ENCODE peak calls at places on chromosomes 3 and 15, in six cellular contexts. N is lower lobe of right lung, M is AG04450, G is tibial nerve, C is OCI-LY7, Z is endothelial cell of umbilical vein. A is an unnamed sample.

GRCh38 chr3:4351164-4351855 is 48.1 kb downstream of the SETMAR start:
- DNase-seq in N (no peak), M (no peak), G (no peak), C (no peak), Z (peak), A (no peak)

GRCh38 chr3:171711461-171711860 is 98.8 kb downstream of the PLD1 start:
- DNase-seq in N (no peak), M (no peak), G (no peak), C (no peak), Z (no peak), A (no peak)

GRCh38 chr3:172106989-172107388 is 67.6 kb downstream of the FNDC3B start:
- DNase-seq in N (peak), M (no peak), G (peak), C (peak), Z (no peak), A (no peak)

GRCh38 chr3:58952128-58952917 is 97.5 kb downstream of the CFAP20DC start:
- DNase-seq in N (no peak), M (no peak), G (no peak), C (no peak), Z (no peak), A (no peak)

GRCh38 chr3:10373686-10374261 is 52.9 kb upstream of the SEC13 start:
- DNase-seq in N (no peak), M (no peak), G (no peak), C (no peak), Z (no peak), A (no peak)

GRCh38 chr15:95994418-95994817 is 336.1 kb upstream of the NR2F2 start:
- DNase-seq in N (no peak), M (peak), G (no peak), C (no peak), Z (no peak), A (no peak)

GRCh38 chr3:53938645-53939044 is 47.0 kb upstream of the SELENOK start:
- DNase-seq in N (no peak), M (no peak), G (peak), C (peak), Z (peak), A (peak)

GRCh38 chr3:133532951-133533350 is 40.5 kb upstream of the CDV3 start:
- DNase-seq in N (no peak), M (peak), G (no peak), C (no peak), Z (no peak), A (no peak)

GRCh38 chr15:99154271-99154670 is 49.4 kb downstream of the SYNM start:
- DNase-seq in N (no peak), M (no peak), G (no peak), C (no peak), Z (peak), A (no peak)

GRCh38 chr3:112074616-112075497 is 11.3 kb upstream of the C3orf52 start:
- DNase-seq in N (peak), M (peak), G (no peak), C (no peak), Z (peak), A (peak)

GRCh38 chr3:150740733-150741496 is 22.1 kb downstream of the SIAH2 start:
- DNase-seq in N (no peak), M (no peak), G (no peak), C (no peak), Z (no peak), A (no peak)

GRCh38 chr3:150741497-150742140 is 21.4 kb downstream of the SIAH2 start:
- DNase-seq in N (no peak), M (no peak), G (no peak), C (no peak), Z (no peak), A (no peak)

GRCh38 chr3:150739200-150739863 is 23.6 kb downstream of the SIAH2 start:
- DNase-seq in N (no peak), M (no peak), G (no peak), C (no peak), Z (no peak), A (no peak)

GRCh38 chr3:150738688-150739087 is 24.3 kb downstream of the SIAH2 start:
- DNase-seq in N (no peak), M (no peak), G (no peak), C (no peak), Z (no peak), A (no peak)

GRCh38 chr3:150739877-150740645 is 22.9 kb downstream of the SIAH2 start:
- DNase-seq in N (no peak), M (no peak), G (no peak), C (no peak), Z (no peak), A (no peak)
- H3K4me3 ChIP-seq in N (no peak), M (no peak), G (no peak), C (peak), Z (no peak), A (no peak)

DNA sequence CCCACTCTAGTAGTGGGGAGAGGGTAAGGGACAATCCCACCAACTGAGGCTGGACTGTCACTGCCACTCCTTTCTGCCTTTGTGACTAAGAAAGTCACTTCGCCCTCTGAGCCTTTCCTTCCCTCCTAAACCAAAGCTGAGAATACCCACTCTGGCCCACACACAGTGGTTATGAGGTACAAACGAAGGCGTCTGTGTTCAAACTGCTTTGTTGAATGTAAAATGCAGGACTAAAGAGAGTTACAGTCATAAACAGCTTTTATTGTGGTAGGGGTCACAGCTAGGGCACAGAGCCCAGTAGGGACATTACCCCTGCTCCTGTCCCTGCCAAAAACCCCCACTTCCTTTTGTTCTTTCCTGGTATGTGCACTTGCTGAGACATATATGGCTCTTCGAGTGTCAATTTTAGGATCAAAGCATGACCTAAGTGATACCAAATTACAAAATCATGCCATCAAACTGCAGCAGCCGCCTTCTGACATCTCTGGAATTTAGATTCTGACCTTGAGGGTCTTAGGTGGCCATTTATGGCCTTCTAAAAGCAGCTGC is 45.1 kb downstream of the CTDSPL start:
- DNase-seq in N (no peak), M (no peak), G (no peak), C (no peak), Z (peak), A (no peak)
- H3K27ac ChIP-seq in N (peak), M (no peak), G (peak), C (peak), Z (peak), A (no peak)

DNA sequence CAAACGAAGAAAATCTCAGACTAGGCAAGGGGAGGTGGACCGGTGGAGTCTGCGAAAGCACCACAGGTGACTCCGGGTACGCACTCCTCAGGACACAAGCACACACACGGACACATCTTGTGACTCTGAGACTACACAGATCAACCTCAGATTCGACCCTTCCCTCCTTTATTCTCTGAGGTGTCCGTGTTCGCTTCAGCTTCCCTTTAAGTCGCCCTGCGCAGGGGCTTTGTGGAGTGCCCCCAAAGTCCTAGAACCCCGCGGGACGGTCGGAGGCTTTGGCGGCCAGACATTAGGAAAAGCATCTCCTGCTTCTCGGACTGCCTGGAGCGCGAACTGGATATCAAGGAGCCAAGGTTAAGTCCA is 805 bp downstream of the DGKG start:
- DNase-seq in N (no peak), M (no peak), G (no peak), C (no peak), Z (no peak), A (no peak)
- H3K4me3 ChIP-seq in N (peak), M (no peak), G (peak), C (no peak), Z (no peak), A (peak)

GRCh38 chr3:103977417-103977816 is 1389.3 kb upstream of the ALCAM start:
- DNase-seq in N (no peak), M (no peak), G (no peak), C (no peak), Z (no peak), A (no peak)

GRCh38 chr3:103976931-103977339 is 1389.8 kb upstream of the ALCAM start:
- DNase-seq in N (no peak), M (no peak), G (no peak), C (no peak), Z (no peak), A (no peak)
- H3K27ac ChIP-seq in N (no peak), M (no peak), G (no peak), C (no peak), Z (no peak), A (no peak)

GRCh38 chr3:85075663-85076062 is 116.9 kb downstream of the CADM2 start:
- DNase-seq in N (no peak), M (no peak), G (no peak), C (no peak), Z (no peak), A (no peak)

GRCh38 chr3:85077018-85077417 is 118.2 kb downstream of the CADM2 start:
- DNase-seq in N (no peak), M (no peak), G (no peak), C (no peak), Z (no peak), A (no peak)

DNA sequence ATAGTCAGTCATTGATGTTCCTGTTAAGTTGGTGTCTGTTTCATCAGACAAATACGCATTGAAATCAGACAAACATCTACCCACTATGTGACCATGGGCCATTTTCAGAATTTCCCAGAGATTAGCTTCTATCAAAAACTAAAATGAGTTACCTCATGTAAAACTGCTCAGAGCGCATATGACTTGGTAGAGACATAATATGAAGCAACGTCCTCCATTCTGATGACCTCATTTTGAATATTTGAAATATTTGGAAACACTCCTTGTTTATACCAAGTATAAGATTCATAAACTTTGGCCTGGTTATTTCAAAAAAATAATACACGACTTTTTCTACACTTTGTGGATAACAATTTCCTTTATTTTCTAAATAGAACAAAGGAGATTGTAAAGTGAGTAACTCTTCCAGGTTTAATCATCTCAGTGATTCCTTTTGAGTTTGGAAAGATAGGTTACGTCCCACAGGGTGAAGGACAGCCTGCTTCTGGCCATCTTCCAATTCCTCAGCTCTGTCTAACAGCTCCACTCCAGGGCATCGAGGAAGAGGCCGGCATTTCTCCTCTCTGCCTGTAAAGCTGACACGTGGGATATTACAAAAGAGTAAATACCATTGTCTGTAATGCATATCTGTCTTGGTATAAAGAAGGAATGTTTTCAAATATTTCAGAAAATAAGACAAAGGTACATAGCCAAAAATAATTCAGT is 122.6 kb downstream of the CADM2 start:
- DNase-seq in N (no peak), M (no peak), G (no peak), C (no peak), Z (no peak), A (peak)
- H3K4me3 ChIP-seq in N (no peak), M (no peak), G (no peak), C (no peak), Z (no peak), A (no peak)

GRCh38 chr15:89817701-89818280 is 3.1 kb upstream of the ANPEP start:
- DNase-seq in N (no peak), M (no peak), G (no peak), C (no peak), Z (no peak), A (no peak)
- H3K27ac ChIP-seq in N (no peak), M (no peak), G (no peak), C (no peak), Z (no peak), A (no peak)

GRCh38 chr15:78811825-78812183 is 540 bp upstream of the ADAMTS7 start:
- DNase-seq in N (peak), M (no peak), G (no peak), C (no peak), Z (peak), A (no peak)

GRCh38 chr15:78811124-78811824 is at the start of gene ADAMTS7:
- DNase-seq in N (peak), M (peak), G (peak), C (peak), Z (peak), A (peak)

GRCh38 chr15:78810377-78811123 is 714 bp downstream of the ADAMTS7 start:
- DNase-seq in N (peak), M (no peak), G (peak), C (no peak), Z (peak), A (peak)

GRCh38 chr15:78808550-78808949 is 2.7 kb downstream of the ADAMTS7 start:
- DNase-seq in N (no peak), M (no peak), G (no peak), C (peak), Z (peak), A (peak)

GRCh38 chr15:78810003-78810376 is 1.3 kb downstream of the ADAMTS7 start:
- DNase-seq in N (no peak), M (no peak), G (no peak), C (no peak), Z (no peak), A (no peak)
- H3K4me3 ChIP-seq in N (peak), M (peak), G (peak), C (no peak), Z (peak), A (peak)

DNA sequence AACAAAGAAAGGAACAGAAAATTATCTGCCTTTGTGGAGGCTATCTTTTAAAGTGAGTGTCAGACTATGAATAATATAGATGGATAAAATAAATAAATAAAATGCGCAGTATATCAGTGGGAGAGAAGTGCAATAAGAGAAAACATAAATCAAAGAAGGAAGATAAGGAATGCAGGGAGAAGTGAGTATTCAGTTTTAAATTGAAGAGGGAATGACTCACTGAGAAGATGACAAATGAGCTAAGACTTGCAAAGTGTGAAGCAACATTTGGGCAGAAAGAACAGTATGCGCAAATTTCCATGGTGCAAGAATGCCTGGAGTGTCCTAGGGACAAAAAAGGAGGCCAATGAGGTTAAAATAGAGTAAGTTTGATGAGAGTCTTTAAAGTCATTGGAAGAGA is 1300.1 kb upstream of the ALCAM start:
- DNase-seq in N (no peak), M (no peak), G (no peak), C (no peak), Z (no peak), A (no peak)
- H3K27ac ChIP-seq in N (no peak), M (no peak), G (no peak), C (no peak), Z (no peak), A (no peak)

DNA sequence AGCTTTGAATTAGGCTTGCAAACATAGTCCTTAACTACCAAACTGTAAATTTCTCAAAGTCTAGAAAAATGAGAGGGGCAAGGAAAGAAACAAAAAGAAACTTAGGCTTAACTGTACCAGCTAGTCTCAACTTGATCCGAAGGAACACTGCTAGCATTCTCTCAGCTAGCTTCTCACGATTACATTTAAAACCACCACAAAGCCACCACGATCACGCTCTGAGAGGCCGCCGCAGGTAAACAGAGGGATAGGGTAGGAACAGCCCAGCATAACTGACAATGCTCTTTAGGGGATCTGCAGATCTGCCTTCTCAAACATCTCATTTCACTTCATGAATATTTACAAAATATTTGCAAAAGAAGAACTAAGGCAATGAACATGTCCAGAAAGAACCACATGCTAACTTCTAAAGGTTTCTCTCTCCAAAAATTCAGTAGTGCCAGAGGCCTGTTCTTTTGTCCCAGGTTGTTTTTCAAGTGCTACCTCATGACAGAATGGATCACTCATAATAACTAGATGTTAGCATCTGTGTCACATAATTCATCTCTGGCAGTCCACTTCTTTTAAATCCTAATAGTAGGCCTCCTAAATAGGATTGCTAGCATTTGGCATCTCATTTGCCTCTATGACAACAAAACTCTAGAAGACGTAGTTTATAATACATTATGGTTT is 18.9 kb downstream of the VGLL4 start:
- DNase-seq in N (no peak), M (no peak), G (no peak), C (no peak), Z (no peak), A (no peak)
- H3K4me3 ChIP-seq in N (no peak), M (no peak), G (no peak), C (no peak), Z (no peak), A (no peak)

GRCh38 chr3:189900578-189900977 is 220.1 kb downstream of the P3H2 start:
- DNase-seq in N (no peak), M (no peak), G (no peak), C (no peak), Z (no peak), A (no peak)
- H3K27ac ChIP-seq in N (no peak), M (no peak), G (no peak), C (no peak), Z (no peak), A (peak)

A was measured in A549.